ENCODE peak calls at places on chromosomes 4 and X, in nine cellular contexts. Y is transverse colon, T is stomach, F is tibial nerve, K is GM12878, J is A549, U is suprapubic skin, Z is SK-N-SH, W is ovary. N is an unnamed sample.

GRCh38 chrX:119486745-119487144 is 18.5 kb downstream of the SLC25A5 start:
- DNase-seq in Y (no peak), T (no peak), F (no peak), K (no peak), J (no peak), U (no peak), Z (no peak), W (no peak), N (peak)

GRCh38 chrX:153882086-153882498 is 3.9 kb downstream of the L1CAM start:
- DNase-seq in Y (no peak), T (no peak), F (no peak), K (no peak), J (no peak), U (no peak), Z (peak), W (no peak), N (peak)

GRCh38 chr4:22434895-22435294 is 81.0 kb downstream of the ADGRA3 start:
- DNase-seq in Y (peak), T (peak), F (no peak), K (no peak), J (no peak), U (no peak), Z (peak), W (no peak), N (no peak)

GRCh38 chrX:48695524-48695875 is 1.0 kb upstream of the SUV39H1 start:
- DNase-seq in Y (no peak), T (no peak), F (no peak), K (no peak), J (no peak), U (no peak), Z (no peak), W (no peak), N (no peak)

GRCh38 chrX:16978193-16978984 is 31.9 kb downstream of the REPS2 start:
- DNase-seq in Y (no peak), T (no peak), F (no peak), K (no peak), J (no peak), U (no peak), Z (no peak), W (no peak), N (no peak)

GRCh38 chr4:1126506-1126905 is 13.1 kb upstream of the RNF212 start:
- DNase-seq in Y (no peak), T (no peak), F (no peak), K (no peak), J (no peak), U (no peak), Z (no peak), W (no peak), N (no peak)

GRCh38 chr4:15376594-15376993 is 51.2 kb upstream of the C1QTNF7 start:
- DNase-seq in Y (no peak), T (no peak), F (no peak), K (no peak), J (peak), U (no peak), Z (no peak), W (no peak), N (no peak)

GRCh38 chr4:158079661-158080060 is 93.2 kb downstream of the GASK1B start:
- DNase-seq in Y (no peak), T (no peak), F (no peak), K (no peak), J (no peak), U (no peak), Z (no peak), W (no peak), N (peak)

GRCh38 chr4:38621004-38621684 is 42.9 kb upstream of the KLF3 start:
- DNase-seq in Y (peak), T (peak), F (no peak), K (no peak), J (peak), U (no peak), Z (no peak), W (no peak), N (no peak)

GRCh38 chrX:136488706-136489105 is 959 bp downstream of the BRS3 start:
- DNase-seq in Y (no peak), T (no peak), F (no peak), K (no peak), J (no peak), U (no peak), Z (no peak), W (no peak), N (no peak)

GRCh38 chrX:107624893-107625292 is 3.4 kb upstream of the PRPS1 start:
- DNase-seq in Y (no peak), T (no peak), F (no peak), K (no peak), J (no peak), U (no peak), Z (no peak), W (no peak), N (no peak)

GRCh38 chr4:90127706-90128345 is 632 bp downstream of the CCSER1 start:
- DNase-seq in Y (no peak), T (peak), F (no peak), K (no peak), J (no peak), U (no peak), Z (peak), W (peak), N (peak)

GRCh38 chr4:38189445-38189844 is 229.2 kb downstream of the PTTG2 start:
- DNase-seq in Y (no peak), T (no peak), F (no peak), K (no peak), J (peak), U (no peak), Z (no peak), W (no peak), N (no peak)

GRCh38 chr4:6657242-6658203 is 17.0 kb downstream of the MRFAP1 start:
- DNase-seq in Y (no peak), T (no peak), F (no peak), K (no peak), J (no peak), U (peak), Z (no peak), W (no peak), N (no peak)

GRCh38 chrX:78131117-78131516 is 8.3 kb downstream of the TAF9B start:
- DNase-seq in Y (no peak), T (no peak), F (no peak), K (no peak), J (no peak), U (no peak), Z (no peak), W (no peak), N (no peak)

GRCh38 chr4:113760094-113760851 is 1.3 kb downstream of the CAMK2D start:
- DNase-seq in Y (peak), T (peak), F (peak), K (no peak), J (peak), U (no peak), Z (no peak), W (no peak), N (peak)

GRCh38 chrX:11129546-11129945 is 18.4 kb downstream of the HCCS start:
- DNase-seq in Y (no peak), T (no peak), F (no peak), K (no peak), J (no peak), U (no peak), Z (no peak), W (no peak), N (no peak)

GRCh38 chrX:19810809-19811208 is 76.6 kb downstream of the SH3KBP1 start:
- DNase-seq in Y (no peak), T (no peak), F (no peak), K (no peak), J (no peak), U (no peak), Z (no peak), W (no peak), N (no peak)

GRCh38 chr4:168981460-168981859 is 28.6 kb downstream of the CBR4 start:
- DNase-seq in Y (no peak), T (no peak), F (no peak), K (no peak), J (no peak), U (no peak), Z (no peak), W (no peak), N (no peak)

GRCh38 chr4:673349-674091 is 556 bp downstream of the ATP5ME start:
- DNase-seq in Y (peak), T (peak), F (peak), K (no peak), J (no peak), U (no peak), Z (no peak), W (no peak), N (no peak)

GRCh38 chrX:135544338-135544948 is 24.0 kb downstream of the INTS6L start:
- DNase-seq in Y (peak), T (no peak), F (no peak), K (no peak), J (no peak), U (no peak), Z (no peak), W (no peak), N (no peak)

GRCh38 chr4:83582289-83582756 is 46.4 kb downstream of the GPAT3 start:
- DNase-seq in Y (peak), T (peak), F (no peak), K (no peak), J (no peak), U (no peak), Z (no peak), W (peak), N (peak)

GRCh38 chr4:176084769-176085168 is 19.1 kb downstream of the WDR17 start:
- DNase-seq in Y (no peak), T (no peak), F (no peak), K (no peak), J (no peak), U (no peak), Z (no peak), W (no peak), N (no peak)
- TF ChIP-seq EP300 in Y (no peak), T (no peak), F (no peak), K (no peak), J (no peak), U (no peak), Z (no peak), W (no peak), N (no peak)

GRCh38 chrX:68693481-68694410 is 46.3 kb downstream of the STARD8 start:
- DNase-seq in Y (peak), T (peak), F (peak), K (no peak), J (no peak), U (peak), Z (peak), W (peak), N (peak)
- TF ChIP-seq EP300 in Y (no peak), T (no peak), F (peak), K (no peak), J (no peak), U (no peak), Z (no peak), W (no peak), N (no peak)

GRCh38 chr4:109611045-109611616 is 51.1 kb downstream of the MCUB start:
- DNase-seq in Y (no peak), T (no peak), F (no peak), K (no peak), J (no peak), U (no peak), Z (no peak), W (no peak), N (no peak)
- TF ChIP-seq EP300 in Y (no peak), T (no peak), F (no peak), K (no peak), J (no peak), U (no peak), Z (no peak), W (no peak), N (no peak)

DNA sequence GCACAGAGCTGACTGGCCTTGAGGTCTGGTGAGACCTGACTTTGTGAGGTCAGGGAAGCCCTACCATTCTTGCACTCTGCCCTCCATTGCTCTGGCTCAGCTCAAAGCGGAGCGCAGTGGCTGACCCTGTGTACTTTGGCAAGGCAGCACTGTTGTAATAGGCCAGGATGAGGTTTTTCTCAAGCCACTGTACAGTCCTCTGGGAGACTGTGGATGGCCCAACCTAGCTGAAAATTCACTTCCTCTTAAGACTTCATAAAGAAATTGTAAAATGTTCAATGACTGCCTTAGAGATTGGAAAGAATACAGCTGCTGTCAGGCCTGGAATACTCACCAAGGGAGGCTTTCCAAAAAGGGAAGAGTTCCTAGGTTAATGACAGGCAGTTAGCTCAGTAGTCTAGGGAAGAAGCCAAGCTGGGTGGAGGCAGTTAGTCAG is 129.7 kb downstream of the GUCY2F start:
- DNase-seq in Y (no peak), T (peak), F (no peak), K (no peak), J (no peak), U (no peak), Z (no peak), W (peak), N (no peak)
- TF ChIP-seq EP300 in Y (no peak), T (no peak), F (no peak), K (no peak), J (no peak), U (no peak), Z (no peak), W (no peak), N (no peak)

N was measured in sigmoid colon.